ENCODE peak calls at places on chromosomes 13 and 19, in nine cellular contexts. N, U, A, I, F, Y, B, O and M are unnamed samples. For H3K9me3, the result is how much of the 10 kb centered on the place peaks cover.

GRCh38 chr19:16015805-16016173 is 60.5 kb upstream of the TPM4 start:
- DNase-seq in N (no peak), U (no peak), A (peak), I (no peak), F (no peak), Y (peak), B (peak), O (no peak), M (no peak)

GRCh38 chr13:30107126-30107525 is 200.2 kb downstream of the KATNAL1 start:
- DNase-seq in N (no peak), U (no peak), A (no peak), I (no peak), F (no peak), Y (no peak), B (no peak), O (no peak), M (no peak)

GRCh38 chr13:113802090-113802531 is 43.1 kb downstream of the TMEM255B start:
- DNase-seq in N (no peak), U (no peak), A (peak), I (no peak), F (peak), Y (peak), B (no peak), O (peak), M (peak)

GRCh38 chr19:47512183-47512947 is 2.5 kb downstream of the NAPA start:
- DNase-seq in N (no peak), U (no peak), A (no peak), I (no peak), F (no peak), Y (no peak), B (peak), O (peak), M (peak)

GRCh38 chr13:103386341-103386740 is 320.1 kb upstream of the SLC10A2 start:
- DNase-seq in N (no peak), U (no peak), A (no peak), I (no peak), F (peak), Y (no peak), B (no peak), O (no peak), M (no peak)

GRCh38 chr13:98802548-98802947 is 50.1 kb upstream of the SLC15A1 start:
- DNase-seq in N (no peak), U (no peak), A (no peak), I (no peak), F (no peak), Y (no peak), B (peak), O (no peak), M (no peak)

GRCh38 chr13:99484405-99484981 is 16.8 kb upstream of the TM9SF2 start:
- DNase-seq in N (peak), U (no peak), A (no peak), I (no peak), F (no peak), Y (no peak), B (no peak), O (peak), M (no peak)

GRCh38 chr13:20609145-20609544 is 42.2 kb downstream of the IFT88 start:
- DNase-seq in N (no peak), U (no peak), A (no peak), I (no peak), F (no peak), Y (no peak), B (no peak), O (peak), M (no peak)

GRCh38 chr19:8484331-8484894 is 18.0 kb downstream of the PRAM1 start:
- DNase-seq in N (no peak), U (peak), A (peak), I (no peak), F (peak), Y (peak), B (peak), O (no peak), M (peak)

GRCh38 chr13:23849670-23850069 is 39.5 kb downstream of the MIPEP start:
- DNase-seq in N (no peak), U (no peak), A (no peak), I (no peak), F (no peak), Y (no peak), B (no peak), O (no peak), M (no peak)

GRCh38 chr19:39355253-39355652 is 13.0 kb downstream of the SAMD4B start:
- DNase-seq in N (no peak), U (no peak), A (no peak), I (no peak), F (no peak), Y (no peak), B (no peak), O (no peak), M (no peak)

GRCh38 chr13:100399455-100399854 is 189.1 kb downstream of the GGACT start:
- DNase-seq in N (no peak), U (no peak), A (no peak), I (no peak), F (no peak), Y (no peak), B (no peak), O (no peak), M (no peak)

DNA sequence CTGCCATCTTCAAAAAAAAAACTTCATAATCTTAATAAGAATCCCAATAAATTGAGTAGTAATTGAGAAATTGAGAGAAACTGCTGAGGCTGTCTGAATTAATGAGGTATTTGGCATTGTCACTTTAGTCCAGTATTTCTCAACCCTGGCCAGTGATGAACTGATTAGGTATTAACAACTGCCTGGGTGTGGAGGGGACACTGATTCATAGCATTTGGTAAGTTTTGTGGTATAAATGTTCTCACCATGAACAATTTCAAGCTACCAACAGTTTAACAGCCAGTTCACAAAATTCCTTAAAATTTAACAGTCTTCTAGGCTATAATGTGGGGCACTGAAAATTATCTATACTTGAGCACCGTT is 18.3 kb downstream of the GPC6 start:
- DNase-seq in N (no peak), U (no peak), A (no peak), I (no peak), F (no peak), Y (no peak), B (no peak), O (peak), M (no peak)
- H3K9me3 ChIP-seq in N (under half), U (under half), A (under half), I (under half), F (under half), Y (under half), B (under half), O (under half), M (under half)

GRCh38 chr13:78323040-78323439 is 280.3 kb downstream of the POU4F1 start:
- DNase-seq in N (no peak), U (no peak), A (no peak), I (no peak), F (no peak), Y (no peak), B (no peak), O (no peak), M (no peak)
- H3K9me3 ChIP-seq in N (under half), U (under half), A (under half), I (under half), F (under half), Y (under half), B (under half), O (under half), M (under half)

GRCh38 chr19:57720878-57721277 is 6.5 kb downstream of the ZNF671 start:
- DNase-seq in N (no peak), U (no peak), A (no peak), I (no peak), F (no peak), Y (no peak), B (no peak), O (no peak), M (no peak)
- H3K9me3 ChIP-seq in N (half or more), U (under half), A (half or more), I (under half), F (half or more), Y (half or more), B (under half), O (half or more), M (half or more)

GRCh38 chr19:11685676-11686650 is 52.8 kb downstream of the ZNF823 start:
- DNase-seq in N (no peak), U (no peak), A (no peak), I (no peak), F (no peak), Y (no peak), B (no peak), O (no peak), M (no peak)
- H3K9me3 ChIP-seq in N (half or more), U (under half), A (half or more), I (under half), F (half or more), Y (under half), B (under half), O (under half), M (under half)